ENCODE peak calls at places on chromosomes 4 and X, in six cellular contexts. One of them, this sample, is unnamed.

GRCh38 chrX:147853701-147854100 is 58.0 kb upstream of the FMR1 start:
- DNase-seq in SK-N-DZ: no peak
- DNase-seq in mesothelial cell of epicardium: no peak
- DNase-seq in sigmoid colon: no peak
- DNase-seq in psoas muscle: no peak
- DNase-seq in iris pigment epithelial cell: no peak
- DNase-seq in this sample: no peak

GRCh38 chr4:16496501-16496900 is 270.2 kb upstream of the TAPT1 start:
- DNase-seq in psoas muscle: peak
- DNase-seq in sigmoid colon: no peak
- DNase-seq in SK-N-DZ: no peak
- DNase-seq in mesothelial cell of epicardium: no peak
- DNase-seq in iris pigment epithelial cell: peak
- DNase-seq in this sample: no peak

GRCh38 chr4:76803522-76803921 is 94.4 kb downstream of the SOWAHB start:
- DNase-seq in psoas muscle: no peak
- DNase-seq in iris pigment epithelial cell: peak
- DNase-seq in mesothelial cell of epicardium: no peak
- DNase-seq in SK-N-DZ: peak
- DNase-seq in sigmoid colon: no peak
- DNase-seq in this sample: no peak

GRCh38 chrX:13750204-13750603 is 15.7 kb downstream of the OFD1 start:
- DNase-seq in psoas muscle: no peak
- DNase-seq in SK-N-DZ: peak
- DNase-seq in mesothelial cell of epicardium: no peak
- DNase-seq in iris pigment epithelial cell: peak
- DNase-seq in sigmoid colon: no peak
- DNase-seq in this sample: no peak

GRCh38 chr4:88761342-88761741 is 63.7 kb upstream of the NAP1L5 start:
- DNase-seq in sigmoid colon: no peak
- DNase-seq in psoas muscle: no peak
- DNase-seq in mesothelial cell of epicardium: no peak
- DNase-seq in SK-N-DZ: no peak
- DNase-seq in iris pigment epithelial cell: no peak
- DNase-seq in this sample: no peak

GRCh38 chr4:6109842-6110560 is 90.3 kb downstream of the JAKMIP1 start:
- DNase-seq in SK-N-DZ: peak
- DNase-seq in psoas muscle: no peak
- DNase-seq in sigmoid colon: peak
- DNase-seq in mesothelial cell of epicardium: no peak
- DNase-seq in iris pigment epithelial cell: no peak
- DNase-seq in this sample: peak

GRCh38 chr4:2757426-2757825 is 1.3 kb upstream of the TNIP2 start:
- DNase-seq in sigmoid colon: no peak
- DNase-seq in iris pigment epithelial cell: no peak
- DNase-seq in SK-N-DZ: peak
- DNase-seq in mesothelial cell of epicardium: no peak
- DNase-seq in psoas muscle: no peak
- DNase-seq in this sample: no peak

GRCh38 chr4:85776579-85776978 is 301.6 kb downstream of the ARHGAP24 start:
- DNase-seq in SK-N-DZ: no peak
- DNase-seq in psoas muscle: no peak
- DNase-seq in sigmoid colon: no peak
- DNase-seq in iris pigment epithelial cell: peak
- DNase-seq in mesothelial cell of epicardium: no peak
- DNase-seq in this sample: no peak

GRCh38 chr4:48756689-48757220 is 23.3 kb downstream of the FRYL start:
- DNase-seq in SK-N-DZ: no peak
- DNase-seq in iris pigment epithelial cell: peak
- DNase-seq in mesothelial cell of epicardium: no peak
- DNase-seq in sigmoid colon: no peak
- DNase-seq in psoas muscle: no peak
- DNase-seq in this sample: no peak

GRCh38 chr4:185142563-185142910 is 529 bp upstream of the SLC25A4 start:
- DNase-seq in SK-N-DZ: no peak
- DNase-seq in psoas muscle: no peak
- DNase-seq in iris pigment epithelial cell: peak
- DNase-seq in mesothelial cell of epicardium: no peak
- DNase-seq in sigmoid colon: no peak
- DNase-seq in this sample: no peak

GRCh38 chr4:168200685-168201084 is 108.3 kb downstream of the ANXA10 start:
- DNase-seq in psoas muscle: no peak
- DNase-seq in iris pigment epithelial cell: peak
- DNase-seq in SK-N-DZ: no peak
- DNase-seq in mesothelial cell of epicardium: no peak
- DNase-seq in sigmoid colon: no peak
- DNase-seq in this sample: no peak

GRCh38 chrX:7083468-7084396 is 63.8 kb upstream of the STS start:
- DNase-seq in sigmoid colon: no peak
- DNase-seq in iris pigment epithelial cell: peak
- DNase-seq in psoas muscle: no peak
- DNase-seq in mesothelial cell of epicardium: no peak
- DNase-seq in SK-N-DZ: no peak
- DNase-seq in this sample: no peak

GRCh38 chr4:95529941-95530340 is 18.8 kb downstream of the UNC5C start:
- DNase-seq in sigmoid colon: no peak
- DNase-seq in iris pigment epithelial cell: no peak
- DNase-seq in SK-N-DZ: no peak
- DNase-seq in psoas muscle: no peak
- DNase-seq in mesothelial cell of epicardium: no peak
- DNase-seq in this sample: no peak

GRCh38 chr4:105859233-105859632 is 36.0 kb upstream of the NPNT start:
- DNase-seq in psoas muscle: no peak
- DNase-seq in sigmoid colon: no peak
- DNase-seq in iris pigment epithelial cell: peak
- DNase-seq in mesothelial cell of epicardium: no peak
- DNase-seq in SK-N-DZ: no peak
- DNase-seq in this sample: no peak

GRCh38 chr4:80154547-80154933 is 42.8 kb upstream of the PRDM8 start:
- DNase-seq in psoas muscle: no peak
- DNase-seq in mesothelial cell of epicardium: no peak
- DNase-seq in SK-N-DZ: peak
- DNase-seq in sigmoid colon: no peak
- DNase-seq in iris pigment epithelial cell: peak
- DNase-seq in this sample: no peak

GRCh38 chr4:2913168-2913567 is 50.0 kb downstream of the NOP14 start:
- DNase-seq in SK-N-DZ: no peak
- DNase-seq in psoas muscle: no peak
- DNase-seq in mesothelial cell of epicardium: no peak
- DNase-seq in iris pigment epithelial cell: no peak
- DNase-seq in sigmoid colon: no peak
- DNase-seq in this sample: no peak

GRCh38 chr4:13347517-13348125 is 136.5 kb downstream of the RAB28 start:
- DNase-seq in psoas muscle: no peak
- DNase-seq in iris pigment epithelial cell: peak
- DNase-seq in sigmoid colon: no peak
- DNase-seq in SK-N-DZ: no peak
- DNase-seq in mesothelial cell of epicardium: no peak
- DNase-seq in this sample: no peak

GRCh38 chr4:72974694-72975487 is 94.6 kb downstream of the COX18 start:
- DNase-seq in mesothelial cell of epicardium: no peak
- DNase-seq in iris pigment epithelial cell: peak
- DNase-seq in sigmoid colon: no peak
- DNase-seq in psoas muscle: no peak
- DNase-seq in SK-N-DZ: no peak
- DNase-seq in this sample: no peak

GRCh38 chr4:150207871-150208270 is 129.6 kb downstream of the DCLK2 start:
- DNase-seq in psoas muscle: no peak
- DNase-seq in sigmoid colon: no peak
- DNase-seq in SK-N-DZ: no peak
- DNase-seq in mesothelial cell of epicardium: no peak
- DNase-seq in iris pigment epithelial cell: peak
- DNase-seq in this sample: no peak

GRCh38 chrX:25158635-25159034 is 142.9 kb upstream of the ARX start:
- DNase-seq in mesothelial cell of epicardium: no peak
- DNase-seq in iris pigment epithelial cell: peak
- DNase-seq in psoas muscle: no peak
- DNase-seq in sigmoid colon: no peak
- DNase-seq in SK-N-DZ: no peak
- DNase-seq in this sample: no peak

This sample was measured in type B pancreatic cell.